ENCODE peak calls at places on chromosome 5, in four cellular contexts. U is NCI-H1092 treated with DMSO at 0.1 percent for 48 hours, D is non-pigmented ciliary epithelial cell, Z is left lung. P is an unnamed sample.

GRCh38 chr5:10856646-10857332 is 95.8 kb upstream of the DAP start:
- DNase-seq in D (peak), Z (no peak), U (no peak), P (peak)

GRCh38 chr5:68285857-68286611 is 70.5 kb downstream of the PIK3R1 start:
- DNase-seq in Z (no peak), U (peak), D (no peak), P (peak)

GRCh38 chr5:148976569-148977321 is 86.1 kb downstream of the SH3TC2 start:
- DNase-seq in Z (no peak), D (no peak), U (no peak), P (no peak)

GRCh38 chr5:123088031-123088805 is 823 bp upstream of the PRDM6 start:
- DNase-seq in D (no peak), Z (no peak), U (no peak), P (no peak)

GRCh38 chr5:96595300-96596090 is 66.7 kb upstream of the CAST start:
- DNase-seq in D (no peak), Z (no peak), U (no peak), P (no peak)

GRCh38 chr5:33891731-33892418 is at the start of gene ADAMTS12:
- DNase-seq in U (no peak), Z (peak), D (peak), P (peak)

GRCh38 chr5:35230043-35230611 is at the start of gene PRLR:
- DNase-seq in U (no peak), D (no peak), Z (peak), P (peak)

GRCh38 chr5:166624573-166624972 is 1666.9 kb upstream of the WWC1 start:
- DNase-seq in Z (no peak), D (no peak), U (no peak), P (peak)

GRCh38 chr5:139100825-139101224 is 97.3 kb downstream of the SIL1 start:
- DNase-seq in Z (no peak), U (no peak), D (peak), P (peak)

GRCh38 chr5:170111088-170111796 is 5.5 kb downstream of the FOXI1 start:
- DNase-seq in Z (no peak), U (no peak), D (no peak), P (no peak)

GRCh38 chr5:6676702-6677101 is 36.5 kb upstream of the TENT4A start:
- DNase-seq in Z (no peak), D (no peak), U (no peak), P (no peak)

GRCh38 chr5:165882099-165882498 is 2376.7 kb downstream of the MAT2B start:
- DNase-seq in Z (no peak), D (no peak), U (no peak), P (no peak)

GRCh38 chr5:149466457-149466972 is 84.7 kb downstream of the CSNK1A1 start:
- DNase-seq in Z (no peak), D (no peak), U (no peak), P (peak)

GRCh38 chr5:20610650-20611049 is 622.6 kb upstream of the CDH18 start:
- DNase-seq in U (no peak), Z (no peak), D (no peak), P (no peak)

GRCh38 chr5:67725591-67725990 is 490.0 kb upstream of the PIK3R1 start:
- DNase-seq in Z (no peak), U (no peak), D (no peak), P (peak)

GRCh38 chr5:66877843-66878242 is 281.6 kb downstream of the MAST4 start:
- DNase-seq in U (no peak), Z (no peak), D (no peak), P (peak)

GRCh38 chr5:885529-885928 is 7.1 kb downstream of the BRD9 start:
- DNase-seq in U (peak), Z (no peak), D (no peak), P (no peak)

GRCh38 chr5:68396722-68397121 is 181.2 kb downstream of the PIK3R1 start:
- DNase-seq in U (no peak), D (no peak), Z (no peak), P (no peak)

GRCh38 chr5:64859881-64860280 is 91.2 kb downstream of the CWC27 start:
- DNase-seq in Z (no peak), D (no peak), U (no peak), P (no peak)

GRCh38 chr5:62041364-62041763 is 264.6 kb upstream of the KIF2A start:
- DNase-seq in Z (no peak), U (no peak), D (no peak), P (no peak)

GRCh38 chr5:103519550-103519949 is 43.0 kb downstream of the NUDT12 start:
- DNase-seq in D (no peak), Z (no peak), U (no peak), P (peak)

GRCh38 chr5:68554566-68555279 is 339.2 kb downstream of the PIK3R1 start:
- DNase-seq in D (peak), Z (peak), U (no peak), P (peak)

GRCh38 chr5:14166437-14166836 is 23.3 kb downstream of the TRIO start:
- DNase-seq in U (no peak), Z (no peak), D (no peak), P (no peak)

GRCh38 chr5:181217805-181218065 is 5.3 kb upstream of the TRIM41 start:
- DNase-seq in D (no peak), U (no peak), Z (no peak), P (no peak)

GRCh38 chr5:153895266-153895665 is 143.4 kb downstream of the FAM114A2 start:
- DNase-seq in D (no peak), Z (no peak), U (no peak), P (no peak)

GRCh38 chr5:66406761-66407289 is 189.4 kb upstream of the MAST4 start:
- DNase-seq in U (peak), D (no peak), Z (no peak), P (no peak)

GRCh38 chr5:154858972-154859950 is 834 bp downstream of the CNOT8 start:
- DNase-seq in U (no peak), Z (no peak), D (no peak), P (no peak)

GRCh38 chr5:21919417-21920022 is 933.6 kb downstream of the CDH12 start:
- DNase-seq in D (peak), U (peak), Z (no peak), P (peak)

GRCh38 chr5:38509185-38509584 is 47.3 kb downstream of the LIFR start:
- DNase-seq in Z (no peak), U (no peak), D (peak), P (peak)

GRCh38 chr5:93572773-93573626 is 8.0 kb downstream of the NR2F1-AS1 start:
- DNase-seq in Z (no peak), D (no peak), U (no peak), P (peak)

GRCh38 chr5:140881889-140882590 is at the start of gene PCDHA13:
- DNase-seq in Z (no peak), U (no peak), D (no peak), P (peak)

GRCh38 chr5:134245692-134246091 is 19.8 kb upstream of the PPP2CA start:
- DNase-seq in D (no peak), Z (no peak), U (no peak), P (no peak)

GRCh38 chr5:138659121-138659520 is 83.9 kb upstream of the HSPA9 start:
- DNase-seq in U (no peak), Z (no peak), D (no peak), P (no peak)

GRCh38 chr5:73395274-73395673 is 53.3 kb downstream of the FOXD1 start:
- DNase-seq in U (no peak), Z (no peak), D (no peak), P (no peak)

GRCh38 chr5:99169309-99169708 is 240.5 kb upstream of the CHD1 start:
- DNase-seq in U (no peak), D (no peak), Z (no peak), P (peak)

GRCh38 chr5:179793470-179794139 is at the start of gene LTC4S:
- DNase-seq in Z (peak), U (no peak), D (no peak), P (peak)

P was measured in fibroblast of pulmonary artery.